ENCODE peak calls at places on chromosomes 13 and 19, in nine cellular contexts. J is mucosa of gallbladder, O is GM19239, P is HFFc6, G is Caki2, Y is T-helper 9 cell, C is NCI-H2171 treated with DMSO at 0.1 percent for 48 hours, V is pancreas, F is dorsolateral prefrontal cortex. I is an unnamed sample.

GRCh38 chr13:109951491-109951890 is 165.1 kb upstream of the IRS2 start:
- DNase-seq in C (no peak), F (no peak), Y (no peak), P (no peak), J (no peak), G (no peak), V (no peak), O (no peak), I (no peak)

GRCh38 chr13:104984296-104984818 is 1551.1 kb downstream of the EFNB2 start:
- DNase-seq in C (peak; percentile 74), V (no peak), G (no peak), F (no peak), J (peak; percentile 17), P (no peak), Y (peak; percentile 9), O (no peak), I (no peak)

GRCh38 chr19:45978156-45978555 is 4.5 kb upstream of the NOVA2 start:
- DNase-seq in G (no peak), O (no peak), F (no peak), P (no peak), Y (no peak), J (no peak), C (no peak), V (no peak), I (no peak)

GRCh38 chr19:6414793-6415591 is 9.6 kb downstream of the KHSRP start:
- DNase-seq in C (no peak), Y (no peak), O (no peak), P (no peak), V (peak; percentile 74), F (no peak), G (no peak), J (no peak), I (no peak)

GRCh38 chr19:23071087-23071511 is 45.7 kb upstream of the ZNF730 start:
- DNase-seq in C (peak; percentile 15), P (no peak), Y (no peak), J (peak; percentile 11), V (peak; percentile 62), G (no peak), F (no peak), O (no peak), I (no peak)

GRCh38 chr19:42067315-42067888 is 2.6 kb downstream of the GRIK5 start:
- DNase-seq in P (no peak), J (no peak), V (no peak), F (no peak), G (no peak), Y (no peak), C (no peak), O (no peak), I (no peak)

GRCh38 chr13:105721056-105721455 is 814.4 kb downstream of the EFNB2 start:
- DNase-seq in C (no peak), P (no peak), O (no peak), F (no peak), J (no peak), G (no peak), V (no peak), Y (no peak), I (no peak)

GRCh38 chr19:53991224-53992113 is at the start of gene CACNG6:
- DNase-seq in C (no peak), P (no peak), O (no peak), Y (no peak), G (no peak), V (no peak), J (no peak), F (no peak), I (no peak)

GRCh38 chr13:80499536-80500280 is 158.8 kb upstream of the SPRY2 start:
- DNase-seq in C (no peak), J (no peak), Y (no peak), G (no peak), V (no peak), O (no peak), P (no peak), F (no peak), I (no peak)

GRCh38 chr19:58434217-58434616 is 5.7 kb downstream of the ZNF132 start:
- DNase-seq in G (peak; percentile 26), J (no peak), O (no peak), F (no peak), Y (no peak), P (no peak), V (no peak), C (no peak), I (no peak)

GRCh38 chr13:46778095-46778494 is 18.9 kb downstream of the ESD start:
- DNase-seq in J (no peak), Y (no peak), G (no peak), V (no peak), O (no peak), F (no peak), P (no peak), C (no peak), I (no peak)

GRCh38 chr19:15107056-15108010 is at the start of gene SYDE1:
- DNase-seq in G (peak; percentile 72), P (no peak), O (no peak), Y (no peak), V (no peak), J (peak; percentile 26), F (no peak), C (no peak), I (peak; percentile 63)

GRCh38 chr19:7850429-7850819 is 20.4 kb downstream of the EVI5L start:
- DNase-seq in V (peak; percentile 53), F (no peak), C (no peak), G (no peak), O (no peak), J (no peak), Y (no peak), P (no peak), I (no peak)

I was measured in RWPE1.